ENCODE peak calls at places on chromosomes 7 and 10, in six cellular contexts. Z is CD8-positive, alpha-beta memory T cell; T is fibroblast of pulmonary artery; V is effector CD8-positive, alpha-beta T cell; K is fibroblast of lung; J is stimulated activated CD4-positive, alpha-beta T cell treated with anti-CD3 and anti-CD28 coated beads, TNF-alpha, amount 100 ng/mL, for 24 hours. U is an unnamed sample.

GRCh38 chr10:87751274-87751673 is 66.8 kb downstream of the ATAD1 start:
- DNase-seq in Z (no peak), T (no peak), V (no peak), K (no peak), J (no peak), U (no peak)

GRCh38 chr7:7181519-7182155 is 707 bp upstream of the C1GALT1 start:
- DNase-seq in Z (no peak), T (peak; percentile 35), V (peak; percentile 19), K (peak; percentile 53), J (no peak), U (peak; percentile 45)

GRCh38 chr10:108684431-108684830 is 1238.9 kb downstream of the XPNPEP1 start:
- DNase-seq in Z (no peak), T (no peak), V (no peak), K (peak; percentile 65), J (no peak), U (no peak)

GRCh38 chr7:75611557-75612178 is 119.5 kb downstream of the SPDYE5 start:
- DNase-seq in Z (no peak), T (no peak), V (no peak), K (peak; percentile 30), J (no peak), U (no peak)

GRCh38 chr7:31382722-31383121 is 42.2 kb upstream of the NEUROD6 start:
- DNase-seq in Z (no peak), T (no peak), V (no peak), K (no peak), J (no peak), U (no peak)

GRCh38 chr7:34184466-34184865 is 279.1 kb downstream of the BMPER start:
- DNase-seq in Z (no peak), T (peak; percentile 34), V (no peak), K (no peak), J (no peak), U (peak; percentile 51)

GRCh38 chr10:116752563-116752962 is 10.2 kb upstream of the HSPA12A start:
- DNase-seq in Z (no peak), T (no peak), V (no peak), K (peak; percentile 25), J (no peak), U (peak; percentile 6)

GRCh38 chr10:108375691-108376090 is 1211.2 kb upstream of the SORCS1 start:
- DNase-seq in Z (no peak), T (peak; percentile 13), V (no peak), K (peak; percentile 70), J (no peak), U (no peak)

GRCh38 chr10:52617346-52617745 is 155.2 kb downstream of the MBL2 start:
- DNase-seq in Z (no peak), T (no peak), V (no peak), K (no peak), J (no peak), U (no peak)

GRCh38 chr10:33952692-33953360 is 618.4 kb upstream of the NRP1 start:
- DNase-seq in Z (no peak), T (peak; percentile 62), V (no peak), K (peak; percentile 73), J (no peak), U (peak; percentile 5)

GRCh38 chr10:52744057-52744819 is 28.3 kb downstream of the MBL2 start:
- DNase-seq in Z (no peak), T (no peak), V (no peak), K (no peak), J (no peak), U (no peak)

GRCh38 chr10:119655566-119656001 is 4.4 kb downstream of the BAG3 start:
- DNase-seq in Z (peak; percentile 30), T (peak; percentile 83), V (no peak), K (peak; percentile 86), J (peak; percentile 26), U (no peak)

GRCh38 chr10:61835069-61835908 is 66.2 kb upstream of the ARID5B start:
- DNase-seq in Z (no peak), T (peak; percentile 87), V (no peak), K (peak; percentile 85), J (no peak), U (peak; percentile 76)

GRCh38 chr10:107626862-107627261 is 462.4 kb upstream of the SORCS1 start:
- DNase-seq in Z (no peak), T (no peak), V (no peak), K (no peak), J (no peak), U (no peak)

GRCh38 chr7:7221602-7222038 is 39.3 kb downstream of the C1GALT1 start:
- DNase-seq in Z (no peak), T (peak; percentile 80), V (no peak), K (peak; percentile 77), J (no peak), U (peak; percentile 95)

GRCh38 chr7:1004018-1004880 is 21.3 kb downstream of the CYP2W1 start:
- DNase-seq in Z (no peak), T (no peak), V (no peak), K (no peak), J (no peak), U (no peak)